ENCODE peak calls at places on chromosomes 6 and 20, in five cellular contexts. N is CD8-positive, alpha-beta T cell; S is tibial nerve; A is upper lobe of left lung; G is esophagus squamous epithelium. L is an unnamed sample.

GRCh38 chr6:5115168-5115567 is 30.0 kb downstream of the PPP1R3G start:
- DNase-seq in S (no peak), G (no peak), N (no peak), A (peak; percentile 40), L (peak; percentile 11)

GRCh38 chr20:46118481-46119020 is 437 bp downstream of the CD40 start:
- DNase-seq in S (no peak), G (no peak), N (no peak), A (peak; percentile 52), L (peak; percentile 61)

GRCh38 chr6:139473239-139473701 is 98.8 kb upstream of the CITED2 start:
- DNase-seq in N (no peak), G (no peak), S (peak; percentile 14), A (peak; percentile 26), L (peak; percentile 16)

GRCh38 chr6:146260886-146261285 is 232.0 kb downstream of the GRM1 start:
- DNase-seq in A (no peak), N (no peak), S (no peak), G (no peak), L (peak; percentile 11)

GRCh38 chr20:10982692-10983091 is 308.9 kb upstream of the JAG1 start:
- DNase-seq in G (no peak), N (no peak), A (no peak), S (peak; percentile 27), L (no peak)

GRCh38 chr20:21546355-21546754 is 32.5 kb upstream of the NKX2-2 start:
- DNase-seq in N (no peak), G (no peak), S (no peak), A (no peak), L (no peak)

GRCh38 chr6:54073487-54073886 is 37.8 kb upstream of the MLIP start:
- DNase-seq in A (no peak), G (no peak), N (no peak), S (no peak), L (no peak)

GRCh38 chr6:167420858-167421766 is 96.2 kb downstream of the TTLL2 start:
- DNase-seq in G (no peak), A (peak; percentile 13), N (no peak), S (no peak), L (no peak)

GRCh38 chr6:75266716-75267291 is 17.8 kb downstream of the TMEM30A start:
- DNase-seq in G (no peak), S (no peak), A (no peak), N (no peak), L (no peak)

GRCh38 chr6:154932562-154933027 is 62.5 kb upstream of the TIAM2 start:
- DNase-seq in G (no peak), S (no peak), A (no peak), N (no peak), L (no peak)

GRCh38 chr6:1601616-1602355 is 7.9 kb upstream of the FOXC1 start:
- DNase-seq in N (no peak), G (no peak), S (no peak), A (no peak), L (no peak)

GRCh38 chr6:169962604-169963469 is 211.4 kb downstream of the ERMARD start:
- DNase-seq in N (no peak), G (no peak), S (no peak), A (peak; percentile 16), L (no peak)

GRCh38 chr6:104527761-104528415 is 331.8 kb downstream of the HACE1 start:
- DNase-seq in S (no peak), A (no peak), N (no peak), G (no peak), L (no peak)

GRCh38 chr20:23568320-23569011 is at the start of gene CST9L:
- DNase-seq in N (no peak), G (no peak), A (no peak), S (no peak), L (no peak)

GRCh38 chr6:98828991-98829411 is 5.4 kb upstream of the POU3F2 start:
- DNase-seq in G (no peak), S (no peak), A (no peak), N (no peak), L (no peak)

GRCh38 chr6:144149894-144150672 is at the start of gene STX11:
- DNase-seq in S (peak; percentile 21), A (peak; percentile 85), N (peak; percentile 52), G (no peak), L (peak; percentile 56)

GRCh38 chr20:33933469-33933909 is 60.2 kb upstream of the RALY start:
- DNase-seq in A (peak; percentile 61), G (no peak), N (peak; percentile 6), S (peak; percentile 40), L (peak; percentile 82)

GRCh38 chr20:46246527-46246926 is 61.8 kb downstream of the CDH22 start:
- DNase-seq in G (no peak), A (no peak), S (no peak), N (no peak), L (no peak)

GRCh38 chr6:47000842-47001241 is 41.3 kb downstream of the ADGRF1 start:
- DNase-seq in A (peak; percentile 25), G (no peak), N (no peak), S (no peak), L (peak; percentile 35)

GRCh38 chr6:138194221-138194620 is 24.1 kb downstream of the PBOV1 start:
- DNase-seq in G (no peak), S (no peak), N (no peak), A (peak; percentile 70), L (no peak)

GRCh38 chr20:53126185-53126584 is 154.0 kb downstream of the TSHZ2 start:
- DNase-seq in G (no peak), S (no peak), A (no peak), N (no peak), L (no peak)

GRCh38 chr6:33192671-33193602 is 670 bp upstream of the COL11A2 start:
- DNase-seq in A (no peak), N (no peak), S (no peak), G (no peak), L (peak; percentile 45)

GRCh38 chr20:48069626-48070025 is 284.3 kb upstream of the SULF2 start:
- DNase-seq in A (no peak), N (no peak), S (no peak), G (no peak), L (no peak)

GRCh38 chr20:38658879-38659612 is 57.4 kb downstream of the ARHGAP40 start:
- DNase-seq in N (no peak), S (no peak), G (no peak), A (no peak), L (peak; percentile 21)

GRCh38 chr6:46583711-46584110 is 68.9 kb downstream of the CYP39A1 start:
- DNase-seq in G (no peak), N (no peak), A (no peak), S (no peak), L (no peak)

GRCh38 chr6:155152211-155153076 is 111.4 kb upstream of the CLDN20 start:
- DNase-seq in A (no peak), G (no peak), N (no peak), S (no peak), L (no peak)

GRCh38 chr20:41141153-41141815 is 3.9 kb downstream of the PLCG1 start:
- DNase-seq in N (no peak), A (peak; percentile 24), S (peak; percentile 62), G (no peak), L (peak; percentile 42)

GRCh38 chr6:154683756-154684523 is 49.3 kb upstream of the SCAF8 start:
- DNase-seq in A (no peak), N (no peak), S (no peak), G (no peak), L (no peak)

GRCh38 chr6:41705996-41706835 is 29.2 kb downstream of the TFEB start:
- DNase-seq in S (peak; percentile 64), G (peak; percentile 41), A (peak; percentile 85), N (peak; percentile 15), L (peak; percentile 94)

GRCh38 chr6:138795809-138796469 is at the start of gene ECT2L:
- DNase-seq in A (peak; percentile 44), N (no peak), G (no peak), S (peak; percentile 53), L (peak; percentile 62)

GRCh38 chr20:41138527-41139226 is 1.3 kb downstream of the PLCG1 start:
- DNase-seq in N (peak; percentile 36), A (no peak), G (no peak), S (no peak), L (peak; percentile 42)

GRCh38 chr20:17647391-17648305 is 34.4 kb downstream of the RRBP1 start:
- DNase-seq in A (no peak), N (no peak), S (no peak), G (no peak), L (no peak)

GRCh38 chr20:63176035-63176434 is 39.9 kb downstream of the YTHDF1 start:
- DNase-seq in A (no peak), S (no peak), N (no peak), G (no peak), L (no peak)

GRCh38 chr6:31838968-31839367 is 11.4 kb downstream of the HSPA1B start:
- DNase-seq in S (no peak), A (no peak), G (no peak), N (no peak), L (no peak)
- H3K36me3 ChIP-seq in S (peaks cover 14% of the 10 kb centered on the region), A (peaks cover 14% of the 10 kb centered on the region), G (peaks cover 35% of the 10 kb centered on the region), N (peaks cover 23% of the 10 kb centered on the region), L (peaks cover 32% of the 10 kb centered on the region)

GRCh38 chr6:160679402-160679769 is 15.3 kb upstream of the LPA start:
- DNase-seq in S (no peak), N (no peak), A (no peak), G (no peak), L (peak; percentile 34)
- TF ChIP-seq CTCF in S (no peak), N (no peak), A (no peak), G (no peak), L (no peak)

DNA sequence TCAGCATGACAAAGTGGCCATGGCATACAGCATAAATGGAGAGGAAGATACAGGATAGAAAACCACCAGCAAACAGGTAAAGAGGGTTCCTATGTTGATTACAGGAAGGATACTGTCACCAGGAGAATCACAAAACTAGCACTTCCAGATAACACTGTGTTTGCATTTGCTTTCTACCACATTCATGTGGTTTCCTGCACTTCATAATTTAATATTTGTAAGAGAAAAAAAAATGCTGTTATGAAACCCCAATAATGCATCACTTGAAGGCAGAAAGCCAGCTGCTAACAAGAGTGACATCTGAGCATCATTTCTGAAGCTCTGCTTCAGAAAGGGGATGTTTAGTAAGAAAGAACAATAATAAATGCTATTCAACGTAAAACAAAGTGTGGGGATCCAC is 106.6 kb downstream of the ATXN1 start:
- DNase-seq in N (no peak), S (no peak), A (no peak), G (no peak), L (no peak)
- H3K36me3 ChIP-seq in N (no peaks in the 10 kb centered on the region), S (no peaks in the 10 kb centered on the region), A (peaks cover 3% of the 10 kb centered on the region), G (no peaks in the 10 kb centered on the region), L (no peaks in the 10 kb centered on the region)

GRCh38 chr6:87012743-87013142 is 75.4 kb downstream of the HTR1E start:
- DNase-seq in G (no peak), N (no peak), S (no peak), A (no peak), L (no peak)
- TF ChIP-seq CTCF in G (no peak), N (no peak), S (no peak), A (no peak), L (no peak)

GRCh38 chr6:36612101-36612625 is 18.0 kb downstream of the SRSF3 start:
- DNase-seq in N (no peak), A (peak; percentile 15), S (no peak), G (no peak), L (no peak)

GRCh38 chr6:36609582-36609981 is 15.4 kb downstream of the SRSF3 start:
- DNase-seq in N (no peak), S (no peak), A (peak; percentile 3), G (no peak), L (no peak)

GRCh38 chr6:36608788-36609563 is 14.8 kb downstream of the SRSF3 start:
- DNase-seq in G (no peak), A (peak; percentile 12), N (no peak), S (no peak), L (no peak)

GRCh38 chr6:36610041-36610440 is 15.9 kb downstream of the SRSF3 start:
- DNase-seq in A (peak; percentile 9), G (no peak), S (no peak), N (no peak), L (no peak)

GRCh38 chr6:36610576-36611336 is 16.6 kb downstream of the SRSF3 start:
- DNase-seq in A (peak; percentile 6), N (no peak), G (no peak), S (no peak), L (no peak)
- H3K36me3 ChIP-seq in A (peaks cover 3% of the 10 kb centered on the region), N (peaks cover 24% of the 10 kb centered on the region), G (peaks cover 5% of the 10 kb centered on the region), S (peaks cover 6% of the 10 kb centered on the region), L (peaks cover 32% of the 10 kb centered on the region)

L was measured in thyroid gland.